ENCODE peak calls at places on chromosome 4, in ten cellular contexts. One of them, this sample, is unnamed.

GRCh38 chr4:109072595-109072994 is 229.9 kb downstream of the COL25A1 start:
- DNase-seq in AG10803: peak; percentile 95
- DNase-seq in foreskin fibroblast: peak; percentile 93
- DNase-seq in kidney: no peak
- DNase-seq in IMR-90: peak; percentile 77
- DNase-seq in fibroblast of pulmonary artery: peak; percentile 87
- DNase-seq in sigmoid colon: no peak
- DNase-seq in choroid plexus epithelial cell: peak; percentile 96
- DNase-seq in hepatocyte: peak; percentile 35
- DNase-seq in ovary: no peak
- DNase-seq in this sample: peak; percentile 67

GRCh38 chr4:106809083-106809482 is 227.0 kb downstream of the DKK2 start:
- DNase-seq in kidney: no peak
- DNase-seq in hepatocyte: peak; percentile 49
- DNase-seq in sigmoid colon: no peak
- DNase-seq in IMR-90: peak; percentile 25
- DNase-seq in ovary: no peak
- DNase-seq in foreskin fibroblast: peak; percentile 68
- DNase-seq in fibroblast of pulmonary artery: peak; percentile 75
- DNase-seq in choroid plexus epithelial cell: peak; percentile 84
- DNase-seq in AG10803: peak; percentile 73
- DNase-seq in this sample: no peak

GRCh38 chr4:87353592-87353991 is 30.9 kb upstream of the HSD17B13 start:
- DNase-seq in fibroblast of pulmonary artery: peak; percentile 70
- DNase-seq in sigmoid colon: peak; percentile 70
- DNase-seq in AG10803: peak; percentile 56
- DNase-seq in hepatocyte: peak; percentile 62
- DNase-seq in foreskin fibroblast: peak; percentile 78
- DNase-seq in IMR-90: peak; percentile 48
- DNase-seq in choroid plexus epithelial cell: peak; percentile 79
- DNase-seq in ovary: peak; percentile 30
- DNase-seq in kidney: no peak
- DNase-seq in this sample: no peak

GRCh38 chr4:182808673-182809416 is 108.3 kb downstream of the DCTD start:
- DNase-seq in sigmoid colon: no peak
- DNase-seq in AG10803: peak; percentile 62
- DNase-seq in ovary: no peak
- DNase-seq in IMR-90: peak; percentile 24
- DNase-seq in fibroblast of pulmonary artery: peak; percentile 24
- DNase-seq in kidney: no peak
- DNase-seq in foreskin fibroblast: no peak
- DNase-seq in choroid plexus epithelial cell: peak; percentile 14
- DNase-seq in hepatocyte: no peak
- DNase-seq in this sample: no peak

GRCh38 chr4:117477925-117478324 is 392.5 kb upstream of the TRAM1L1 start:
- DNase-seq in sigmoid colon: no peak
- DNase-seq in fibroblast of pulmonary artery: no peak
- DNase-seq in IMR-90: peak; percentile 3
- DNase-seq in hepatocyte: no peak
- DNase-seq in kidney: no peak
- DNase-seq in foreskin fibroblast: no peak
- DNase-seq in AG10803: no peak
- DNase-seq in ovary: no peak
- DNase-seq in choroid plexus epithelial cell: no peak
- DNase-seq in this sample: no peak

GRCh38 chr4:36243355-36244256 is 708 bp downstream of the ARAP2 start:
- DNase-seq in IMR-90: peak; percentile 1
- DNase-seq in fibroblast of pulmonary artery: peak; percentile 22
- DNase-seq in foreskin fibroblast: peak; percentile 8
- DNase-seq in sigmoid colon: peak; percentile 74
- DNase-seq in kidney: no peak
- DNase-seq in choroid plexus epithelial cell: peak; percentile 29
- DNase-seq in hepatocyte: peak; percentile 68
- DNase-seq in AG10803: no peak
- DNase-seq in ovary: no peak
- DNase-seq in this sample: no peak

GRCh38 chr4:83189631-83190136 is 75.2 kb upstream of the PLAC8 start:
- DNase-seq in kidney: no peak
- DNase-seq in sigmoid colon: no peak
- DNase-seq in foreskin fibroblast: peak; percentile 17
- DNase-seq in fibroblast of pulmonary artery: no peak
- DNase-seq in hepatocyte: peak; percentile 46
- DNase-seq in ovary: no peak
- DNase-seq in choroid plexus epithelial cell: peak; percentile 16
- DNase-seq in AG10803: no peak
- DNase-seq in IMR-90: no peak
- DNase-seq in this sample: no peak

GRCh38 chr4:113293673-113294072 is 244.2 kb downstream of the ANK2 start:
- DNase-seq in fibroblast of pulmonary artery: peak; percentile 43
- DNase-seq in hepatocyte: no peak
- DNase-seq in AG10803: peak; percentile 18
- DNase-seq in choroid plexus epithelial cell: no peak
- DNase-seq in IMR-90: no peak
- DNase-seq in kidney: no peak
- DNase-seq in ovary: no peak
- DNase-seq in foreskin fibroblast: peak; percentile 54
- DNase-seq in sigmoid colon: no peak
- DNase-seq in this sample: no peak

GRCh38 chr4:5870701-5871100 is 22.2 kb downstream of the CRMP1 start:
- DNase-seq in fibroblast of pulmonary artery: no peak
- DNase-seq in sigmoid colon: no peak
- DNase-seq in ovary: no peak
- DNase-seq in kidney: no peak
- DNase-seq in AG10803: no peak
- DNase-seq in choroid plexus epithelial cell: no peak
- DNase-seq in IMR-90: no peak
- DNase-seq in hepatocyte: no peak
- DNase-seq in foreskin fibroblast: no peak
- DNase-seq in this sample: no peak

GRCh38 chr4:48939785-48940184 is 33.2 kb upstream of the OCIAD2 start:
- DNase-seq in kidney: no peak
- DNase-seq in sigmoid colon: no peak
- DNase-seq in hepatocyte: peak; percentile 30
- DNase-seq in foreskin fibroblast: peak; percentile 66
- DNase-seq in choroid plexus epithelial cell: peak; percentile 88
- DNase-seq in ovary: no peak
- DNase-seq in AG10803: peak; percentile 71
- DNase-seq in IMR-90: peak; percentile 82
- DNase-seq in fibroblast of pulmonary artery: peak; percentile 89
- DNase-seq in this sample: peak; percentile 35

GRCh38 chr4:53854991-53855885 is 209.2 kb downstream of the CHIC2 start:
- DNase-seq in AG10803: peak; percentile 81
- DNase-seq in IMR-90: peak; percentile 60
- DNase-seq in hepatocyte: no peak
- DNase-seq in foreskin fibroblast: peak; percentile 76
- DNase-seq in ovary: no peak
- DNase-seq in kidney: no peak
- DNase-seq in choroid plexus epithelial cell: peak; percentile 48
- DNase-seq in sigmoid colon: no peak
- DNase-seq in fibroblast of pulmonary artery: peak; percentile 54
- DNase-seq in this sample: no peak

GRCh38 chr4:18162453-18162852 is 140.9 kb upstream of the LCORL start:
- DNase-seq in sigmoid colon: no peak
- DNase-seq in hepatocyte: no peak
- DNase-seq in IMR-90: no peak
- DNase-seq in AG10803: no peak
- DNase-seq in kidney: no peak
- DNase-seq in foreskin fibroblast: no peak
- DNase-seq in choroid plexus epithelial cell: no peak
- DNase-seq in ovary: no peak
- DNase-seq in fibroblast of pulmonary artery: no peak
- DNase-seq in this sample: no peak

GRCh38 chr4:25888781-25889180 is 25.2 kb upstream of the SMIM20 start:
- DNase-seq in IMR-90: peak; percentile 39
- DNase-seq in kidney: no peak
- DNase-seq in hepatocyte: no peak
- DNase-seq in ovary: no peak
- DNase-seq in sigmoid colon: no peak
- DNase-seq in AG10803: peak; percentile 46
- DNase-seq in fibroblast of pulmonary artery: peak; percentile 31
- DNase-seq in choroid plexus epithelial cell: no peak
- DNase-seq in foreskin fibroblast: no peak
- DNase-seq in this sample: no peak

GRCh38 chr4:186724048-186724860 is 598 bp upstream of the FAT1 start:
- DNase-seq in fibroblast of pulmonary artery: peak; percentile 66
- DNase-seq in sigmoid colon: peak; percentile 80
- DNase-seq in choroid plexus epithelial cell: peak; percentile 63
- DNase-seq in ovary: peak; percentile 69
- DNase-seq in kidney: peak; percentile 88
- DNase-seq in AG10803: peak; percentile 64
- DNase-seq in IMR-90: peak; percentile 49
- DNase-seq in foreskin fibroblast: peak; percentile 77
- DNase-seq in hepatocyte: peak; percentile 76
- DNase-seq in this sample: no peak

GRCh38 chr4:10085386-10085785 is 31.2 kb downstream of the WDR1 start:
- DNase-seq in ovary: no peak
- DNase-seq in AG10803: no peak
- DNase-seq in foreskin fibroblast: no peak
- DNase-seq in choroid plexus epithelial cell: no peak
- DNase-seq in kidney: peak; percentile 37
- DNase-seq in IMR-90: no peak
- DNase-seq in hepatocyte: no peak
- DNase-seq in fibroblast of pulmonary artery: no peak
- DNase-seq in sigmoid colon: peak; percentile 66
- DNase-seq in this sample: no peak

GRCh38 chr4:124941267-124941666 is 228.7 kb upstream of the ANKRD50 start:
- DNase-seq in hepatocyte: no peak
- DNase-seq in choroid plexus epithelial cell: peak; percentile 23
- DNase-seq in IMR-90: peak; percentile 24
- DNase-seq in kidney: no peak
- DNase-seq in fibroblast of pulmonary artery: no peak
- DNase-seq in AG10803: no peak
- DNase-seq in sigmoid colon: no peak
- DNase-seq in ovary: no peak
- DNase-seq in foreskin fibroblast: no peak
- DNase-seq in this sample: no peak

GRCh38 chr4:124945422-124945821 is 232.9 kb upstream of the ANKRD50 start:
- DNase-seq in choroid plexus epithelial cell: peak; percentile 21
- DNase-seq in IMR-90: no peak
- DNase-seq in sigmoid colon: no peak
- DNase-seq in foreskin fibroblast: no peak
- DNase-seq in fibroblast of pulmonary artery: no peak
- DNase-seq in AG10803: no peak
- DNase-seq in hepatocyte: no peak
- DNase-seq in ovary: no peak
- DNase-seq in kidney: no peak
- DNase-seq in this sample: no peak

GRCh38 chr4:124943145-124943889 is 230.8 kb upstream of the ANKRD50 start:
- DNase-seq in choroid plexus epithelial cell: peak; percentile 83
- DNase-seq in fibroblast of pulmonary artery: peak; percentile 88
- DNase-seq in ovary: no peak
- DNase-seq in hepatocyte: no peak
- DNase-seq in kidney: no peak
- DNase-seq in AG10803: peak; percentile 13
- DNase-seq in foreskin fibroblast: peak; percentile 32
- DNase-seq in sigmoid colon: no peak
- DNase-seq in IMR-90: no peak
- DNase-seq in this sample: no peak

GRCh38 chr4:124946696-124947095 is 234.2 kb upstream of the ANKRD50 start:
- DNase-seq in AG10803: no peak
- DNase-seq in IMR-90: no peak
- DNase-seq in fibroblast of pulmonary artery: no peak
- DNase-seq in hepatocyte: no peak
- DNase-seq in kidney: no peak
- DNase-seq in sigmoid colon: no peak
- DNase-seq in choroid plexus epithelial cell: peak; percentile 23
- DNase-seq in foreskin fibroblast: peak; percentile 14
- DNase-seq in ovary: no peak
- DNase-seq in this sample: no peak

GRCh38 chr4:124943938-124944337 is 231.4 kb upstream of the ANKRD50 start:
- DNase-seq in foreskin fibroblast: no peak
- DNase-seq in fibroblast of pulmonary artery: no peak
- DNase-seq in sigmoid colon: no peak
- DNase-seq in kidney: no peak
- DNase-seq in ovary: no peak
- DNase-seq in choroid plexus epithelial cell: no peak
- DNase-seq in IMR-90: no peak
- DNase-seq in AG10803: no peak
- DNase-seq in hepatocyte: no peak
- DNase-seq in this sample: no peak
- TF ChIP-seq CTCF in foreskin fibroblast: no peak
- TF ChIP-seq CTCF in fibroblast of pulmonary artery: peak; percentile 16
- TF ChIP-seq CTCF in sigmoid colon: no peak
- TF ChIP-seq CTCF in kidney: no peak
- TF ChIP-seq CTCF in ovary: no peak
- TF ChIP-seq CTCF in choroid plexus epithelial cell: peak; percentile 21
- TF ChIP-seq CTCF in IMR-90: no peak
- TF ChIP-seq CTCF in AG10803: no peak
- TF ChIP-seq CTCF in hepatocyte: no peak
- TF ChIP-seq CTCF in this sample: no peak

GRCh38 chr4:2442175-2442993 is 23.6 kb downstream of the CFAP99 start:
- DNase-seq in choroid plexus epithelial cell: no peak
- DNase-seq in IMR-90: no peak
- DNase-seq in AG10803: no peak
- DNase-seq in sigmoid colon: no peak
- DNase-seq in fibroblast of pulmonary artery: no peak
- DNase-seq in ovary: no peak
- DNase-seq in hepatocyte: no peak
- DNase-seq in kidney: peak; percentile 65
- DNase-seq in foreskin fibroblast: no peak
- DNase-seq in this sample: no peak
- H3K4me3 ChIP-seq in choroid plexus epithelial cell: no peak overlapping the region
- H3K4me3 ChIP-seq in IMR-90: no peak overlapping the region
- H3K4me3 ChIP-seq in AG10803: no peak overlapping the region
- H3K4me3 ChIP-seq in sigmoid colon: no peak overlapping the region
- H3K4me3 ChIP-seq in fibroblast of pulmonary artery: no peak overlapping the region
- H3K4me3 ChIP-seq in ovary: no peak overlapping the region
- H3K4me3 ChIP-seq in hepatocyte: no peak overlapping the region
- H3K4me3 ChIP-seq in kidney: no peak overlapping the region
- H3K4me3 ChIP-seq in foreskin fibroblast: no peak overlapping the region
- H3K4me3 ChIP-seq in this sample: no peak overlapping the region

GRCh38 chr4:93649828-93650227 is 178.7 kb upstream of the ATOH1 start:
- DNase-seq in ovary: no peak
- DNase-seq in hepatocyte: no peak
- DNase-seq in kidney: no peak
- DNase-seq in IMR-90: no peak
- DNase-seq in choroid plexus epithelial cell: no peak
- DNase-seq in fibroblast of pulmonary artery: no peak
- DNase-seq in foreskin fibroblast: no peak
- DNase-seq in sigmoid colon: no peak
- DNase-seq in AG10803: no peak
- DNase-seq in this sample: no peak
- TF ChIP-seq CTCF in ovary: no peak
- TF ChIP-seq CTCF in hepatocyte: no peak
- TF ChIP-seq CTCF in kidney: no peak
- TF ChIP-seq CTCF in IMR-90: no peak
- TF ChIP-seq CTCF in choroid plexus epithelial cell: no peak
- TF ChIP-seq CTCF in fibroblast of pulmonary artery: no peak
- TF ChIP-seq CTCF in foreskin fibroblast: no peak
- TF ChIP-seq CTCF in sigmoid colon: no peak
- TF ChIP-seq CTCF in AG10803: no peak
- TF ChIP-seq CTCF in this sample: no peak

DNA sequence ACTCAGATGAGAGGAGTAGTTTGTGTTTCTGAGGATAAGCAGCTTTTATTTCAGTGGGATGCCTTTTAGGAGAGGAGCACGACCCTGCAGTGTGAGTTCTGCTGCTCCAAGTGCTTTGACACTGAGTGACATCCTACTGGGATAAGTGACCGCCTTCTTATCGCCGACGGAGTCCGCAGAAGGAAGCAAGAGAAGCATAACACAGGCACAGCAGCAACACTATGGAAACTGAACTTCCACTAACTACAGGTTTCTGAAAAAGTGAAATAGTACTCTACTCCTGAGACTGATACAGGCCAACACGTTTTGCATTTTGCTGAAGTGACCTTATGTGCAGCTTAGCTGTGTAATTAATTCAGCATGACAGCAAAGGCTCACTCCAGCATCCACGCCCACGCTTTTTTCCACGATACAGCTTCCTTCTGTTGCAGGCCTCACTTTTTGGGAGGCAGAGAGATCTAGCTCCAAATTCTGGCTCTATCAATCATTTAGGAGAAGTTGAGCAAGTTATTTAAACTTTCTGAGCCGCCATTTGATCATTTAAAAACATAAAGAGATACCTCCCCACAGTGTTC is 160.4 kb downstream of the AFAP1 start:
- DNase-seq in kidney: peak; percentile 21
- DNase-seq in fibroblast of pulmonary artery: no peak
- DNase-seq in ovary: peak; percentile 20
- DNase-seq in IMR-90: peak; percentile 49
- DNase-seq in sigmoid colon: peak; percentile 82
- DNase-seq in choroid plexus epithelial cell: peak; percentile 54
- DNase-seq in foreskin fibroblast: peak; percentile 79
- DNase-seq in hepatocyte: no peak
- DNase-seq in AG10803: peak; percentile 62
- DNase-seq in this sample: no peak
- H3K4me3 ChIP-seq in kidney: peak overlapping the region; percentile 42
- H3K4me3 ChIP-seq in fibroblast of pulmonary artery: no peak overlapping the region
- H3K4me3 ChIP-seq in ovary: no peak overlapping the region
- H3K4me3 ChIP-seq in IMR-90: peak overlapping the region; percentile 3
- H3K4me3 ChIP-seq in sigmoid colon: peak overlapping the region; percentile 21
- H3K4me3 ChIP-seq in choroid plexus epithelial cell: peak overlapping the region; percentile 39
- H3K4me3 ChIP-seq in foreskin fibroblast: no peak overlapping the region
- H3K4me3 ChIP-seq in hepatocyte: no peak overlapping the region
- H3K4me3 ChIP-seq in AG10803: peak overlapping the region; percentile 10
- H3K4me3 ChIP-seq in this sample: no peak overlapping the region